ENCODE peak calls at places on chromosomes 11 and 22, in six cellular contexts. One of them, this sample, is unnamed.

GRCh38 chr11:12216100-12216499 is 105.7 kb downstream of the MICAL2 start:
- DNase-seq in neuronal stem cell: no peak
- DNase-seq in left ventricle myocardium inferior: no peak
- DNase-seq in adrenal gland: no peak
- DNase-seq in sigmoid colon: no peak
- DNase-seq in NT2/D1: no peak
- DNase-seq in this sample: no peak

GRCh38 chr11:134347441-134347840 is 15.7 kb downstream of the GLB1L2 start:
- DNase-seq in neuronal stem cell: no peak
- DNase-seq in left ventricle myocardium inferior: no peak
- DNase-seq in adrenal gland: no peak
- DNase-seq in sigmoid colon: no peak
- DNase-seq in NT2/D1: no peak
- DNase-seq in this sample: no peak

GRCh38 chr11:12441081-12441801 is 63.9 kb downstream of the PARVA start:
- DNase-seq in neuronal stem cell: no peak
- DNase-seq in left ventricle myocardium inferior: no peak
- DNase-seq in adrenal gland: no peak
- DNase-seq in sigmoid colon: no peak
- DNase-seq in NT2/D1: no peak
- DNase-seq in this sample: no peak

GRCh38 chr11:118572914-118573550 is 823 bp downstream of the ARCN1 start:
- DNase-seq in neuronal stem cell: peak; percentile 11
- DNase-seq in left ventricle myocardium inferior: no peak
- DNase-seq in adrenal gland: no peak
- DNase-seq in sigmoid colon: no peak
- DNase-seq in NT2/D1: no peak
- DNase-seq in this sample: peak; percentile 28

GRCh38 chr11:110715541-110715940 is 3.3 kb upstream of the ARHGAP20 start:
- DNase-seq in neuronal stem cell: no peak
- DNase-seq in left ventricle myocardium inferior: no peak
- DNase-seq in adrenal gland: no peak
- DNase-seq in sigmoid colon: no peak
- DNase-seq in NT2/D1: no peak
- DNase-seq in this sample: no peak

GRCh38 chr11:125952973-125953372 is 7.1 kb downstream of the VSIG10L2 start:
- DNase-seq in neuronal stem cell: no peak
- DNase-seq in left ventricle myocardium inferior: peak; percentile 63
- DNase-seq in adrenal gland: no peak
- DNase-seq in sigmoid colon: peak; percentile 92
- DNase-seq in NT2/D1: no peak
- DNase-seq in this sample: no peak

GRCh38 chr11:125368757-125369156 is 127.3 kb downstream of the FEZ1 start:
- DNase-seq in neuronal stem cell: no peak
- DNase-seq in left ventricle myocardium inferior: no peak
- DNase-seq in adrenal gland: no peak
- DNase-seq in sigmoid colon: no peak
- DNase-seq in NT2/D1: no peak
- DNase-seq in this sample: no peak

GRCh38 chr11:76629133-76629852 is 41.3 kb downstream of the LRRC32 start:
- DNase-seq in neuronal stem cell: no peak
- DNase-seq in left ventricle myocardium inferior: peak; percentile 38
- DNase-seq in adrenal gland: peak; percentile 49
- DNase-seq in sigmoid colon: peak; percentile 80
- DNase-seq in NT2/D1: no peak
- DNase-seq in this sample: no peak

GRCh38 chr11:68798221-68798813 is 43.4 kb downstream of the CPT1A start:
- DNase-seq in neuronal stem cell: peak; percentile 62
- DNase-seq in left ventricle myocardium inferior: no peak
- DNase-seq in adrenal gland: no peak
- DNase-seq in sigmoid colon: no peak
- DNase-seq in NT2/D1: peak; percentile 42
- DNase-seq in this sample: no peak

GRCh38 chr22:29167032-29167911 is 38.4 kb upstream of the EMID1 start:
- DNase-seq in neuronal stem cell: no peak
- DNase-seq in left ventricle myocardium inferior: no peak
- DNase-seq in adrenal gland: no peak
- DNase-seq in sigmoid colon: peak; percentile 41
- DNase-seq in NT2/D1: no peak
- DNase-seq in this sample: peak; percentile 85

GRCh38 chr11:130571519-130571918 is 123.1 kb downstream of the ADAMTS15 start:
- DNase-seq in neuronal stem cell: no peak
- DNase-seq in left ventricle myocardium inferior: no peak
- DNase-seq in adrenal gland: no peak
- DNase-seq in sigmoid colon: no peak
- DNase-seq in NT2/D1: no peak
- DNase-seq in this sample: no peak

GRCh38 chr22:49966041-49966715 is 5.6 kb downstream of the PIM3 start:
- DNase-seq in neuronal stem cell: no peak
- DNase-seq in left ventricle myocardium inferior: no peak
- DNase-seq in adrenal gland: no peak
- DNase-seq in sigmoid colon: peak; percentile 67
- DNase-seq in NT2/D1: no peak
- DNase-seq in this sample: peak; percentile 1

GRCh38 chr22:47175761-47176359 is 413.4 kb downstream of the TBC1D22A start:
- DNase-seq in neuronal stem cell: no peak
- DNase-seq in left ventricle myocardium inferior: no peak
- DNase-seq in adrenal gland: peak; percentile 11
- DNase-seq in sigmoid colon: peak; percentile 64
- DNase-seq in NT2/D1: no peak
- DNase-seq in this sample: no peak

GRCh38 chr22:44941176-44941575 is 68.6 kb downstream of the PHF21B start:
- DNase-seq in neuronal stem cell: no peak
- DNase-seq in left ventricle myocardium inferior: no peak
- DNase-seq in adrenal gland: no peak
- DNase-seq in sigmoid colon: no peak
- DNase-seq in NT2/D1: no peak
- DNase-seq in this sample: no peak

GRCh38 chr11:76823481-76824028 is 37.2 kb upstream of the ACER3 start:
- DNase-seq in neuronal stem cell: no peak
- DNase-seq in left ventricle myocardium inferior: no peak
- DNase-seq in adrenal gland: no peak
- DNase-seq in sigmoid colon: no peak
- DNase-seq in NT2/D1: no peak
- DNase-seq in this sample: no peak

GRCh38 chr11:32343325-32344008 is 91.9 kb downstream of the WT1 start:
- DNase-seq in neuronal stem cell: no peak
- DNase-seq in left ventricle myocardium inferior: no peak
- DNase-seq in adrenal gland: no peak
- DNase-seq in sigmoid colon: no peak
- DNase-seq in NT2/D1: no peak
- DNase-seq in this sample: peak; percentile 45

GRCh38 chr11:113778111-113778910 is 1.3 kb upstream of the CLDN25 start:
- DNase-seq in neuronal stem cell: no peak
- DNase-seq in left ventricle myocardium inferior: no peak
- DNase-seq in adrenal gland: peak; percentile 70
- DNase-seq in sigmoid colon: no peak
- DNase-seq in NT2/D1: no peak
- DNase-seq in this sample: no peak

GRCh38 chr11:82174610-82175009 is 559.1 kb downstream of the FAM181B start:
- DNase-seq in neuronal stem cell: no peak
- DNase-seq in left ventricle myocardium inferior: no peak
- DNase-seq in adrenal gland: no peak
- DNase-seq in sigmoid colon: no peak
- DNase-seq in NT2/D1: peak; percentile 8
- DNase-seq in this sample: no peak

GRCh38 chr22:36744791-36745190 is 31.1 kb downstream of the IFT27 start:
- DNase-seq in neuronal stem cell: no peak
- DNase-seq in left ventricle myocardium inferior: no peak
- DNase-seq in adrenal gland: no peak
- DNase-seq in sigmoid colon: peak; percentile 25
- DNase-seq in NT2/D1: no peak
- DNase-seq in this sample: no peak

GRCh38 chr11:111983187-111983986 is 41.8 kb upstream of the DLAT start:
- DNase-seq in neuronal stem cell: peak; percentile 67
- DNase-seq in left ventricle myocardium inferior: no peak
- DNase-seq in adrenal gland: no peak
- DNase-seq in sigmoid colon: no peak
- DNase-seq in NT2/D1: peak; percentile 80
- DNase-seq in this sample: no peak

GRCh38 chr11:94219771-94220170 is 84.6 kb upstream of the IZUMO1R start:
- DNase-seq in neuronal stem cell: no peak
- DNase-seq in left ventricle myocardium inferior: no peak
- DNase-seq in adrenal gland: no peak
- DNase-seq in sigmoid colon: no peak
- DNase-seq in NT2/D1: no peak
- DNase-seq in this sample: no peak

GRCh38 chr22:49021926-49022815 is 805.5 kb downstream of the BRD1 start:
- DNase-seq in neuronal stem cell: no peak
- DNase-seq in left ventricle myocardium inferior: peak; percentile 3
- DNase-seq in adrenal gland: peak; percentile 3
- DNase-seq in sigmoid colon: peak; percentile 59
- DNase-seq in NT2/D1: no peak
- DNase-seq in this sample: no peak

GRCh38 chr11:8033312-8033715 is 46.2 kb downstream of the EIF3F start:
- DNase-seq in neuronal stem cell: peak; percentile 73
- DNase-seq in left ventricle myocardium inferior: peak; percentile 78
- DNase-seq in adrenal gland: peak; percentile 87
- DNase-seq in sigmoid colon: peak; percentile 92
- DNase-seq in NT2/D1: peak; percentile 63
- DNase-seq in this sample: peak; percentile 71

GRCh38 chr22:20566420-20567260 is 59.2 kb downstream of the MED15 start:
- DNase-seq in neuronal stem cell: no peak
- DNase-seq in left ventricle myocardium inferior: peak; percentile 12
- DNase-seq in adrenal gland: peak; percentile 82
- DNase-seq in sigmoid colon: peak; percentile 78
- DNase-seq in NT2/D1: no peak
- DNase-seq in this sample: no peak

GRCh38 chr11:74427377-74427776 is 29.1 kb upstream of the PGM2L1 start:
- DNase-seq in neuronal stem cell: no peak
- DNase-seq in left ventricle myocardium inferior: no peak
- DNase-seq in adrenal gland: no peak
- DNase-seq in sigmoid colon: no peak
- DNase-seq in NT2/D1: no peak
- DNase-seq in this sample: no peak
- H3K4me3 ChIP-seq in neuronal stem cell: no peak overlapping the region
- H3K4me3 ChIP-seq in left ventricle myocardium inferior: no peak overlapping the region
- H3K4me3 ChIP-seq in adrenal gland: no peak overlapping the region
- H3K4me3 ChIP-seq in sigmoid colon: no peak overlapping the region
- H3K4me3 ChIP-seq in NT2/D1: no peak overlapping the region
- H3K4me3 ChIP-seq in this sample: no peak overlapping the region

DNA sequence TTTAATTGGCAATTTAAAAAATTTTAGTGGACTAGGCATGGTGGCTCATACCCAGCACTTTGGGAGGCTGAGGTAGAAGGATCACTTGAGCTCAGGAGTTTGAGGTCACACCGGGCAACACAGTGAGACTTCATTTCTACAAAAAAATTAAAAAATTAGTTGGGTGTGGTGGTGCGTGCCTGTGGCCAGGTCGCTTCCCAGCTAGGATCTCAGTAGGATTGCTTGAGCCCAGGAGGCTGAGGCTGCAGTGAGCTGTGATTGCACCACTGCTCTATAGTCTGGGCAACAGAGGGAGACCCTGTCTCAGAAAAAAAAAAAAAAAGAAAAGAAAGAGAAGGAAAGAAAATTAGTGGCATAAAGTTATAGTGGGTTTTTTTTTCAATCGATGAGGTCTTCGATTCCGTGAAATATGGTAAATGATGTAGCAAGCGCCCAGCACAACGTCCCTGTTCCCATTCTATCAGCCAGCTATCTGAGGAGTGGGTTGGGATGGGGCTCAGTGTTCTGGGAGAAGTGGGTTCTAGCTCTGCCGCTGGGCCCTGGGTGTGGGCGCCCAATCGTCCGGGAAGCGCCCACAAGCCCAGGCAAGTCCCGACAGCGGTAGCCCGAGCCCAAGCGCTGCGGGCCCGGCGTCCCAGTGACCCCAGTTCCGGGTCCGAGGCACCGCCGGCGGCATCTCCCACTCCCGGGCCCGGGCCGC is 1.4 kb downstream of the FOSL1 start:
- DNase-seq in neuronal stem cell: no peak
- DNase-seq in left ventricle myocardium inferior: no peak
- DNase-seq in adrenal gland: no peak
- DNase-seq in sigmoid colon: no peak
- DNase-seq in NT2/D1: no peak
- DNase-seq in this sample: no peak
- H3K4me3 ChIP-seq in neuronal stem cell: no peak overlapping the region
- H3K4me3 ChIP-seq in left ventricle myocardium inferior: peak overlapping the region; percentile 79
- H3K4me3 ChIP-seq in adrenal gland: no peak overlapping the region
- H3K4me3 ChIP-seq in sigmoid colon: peak overlapping the region; percentile 15
- H3K4me3 ChIP-seq in NT2/D1: peak overlapping the region; percentile 88
- H3K4me3 ChIP-seq in this sample: no peak overlapping the region

DNA sequence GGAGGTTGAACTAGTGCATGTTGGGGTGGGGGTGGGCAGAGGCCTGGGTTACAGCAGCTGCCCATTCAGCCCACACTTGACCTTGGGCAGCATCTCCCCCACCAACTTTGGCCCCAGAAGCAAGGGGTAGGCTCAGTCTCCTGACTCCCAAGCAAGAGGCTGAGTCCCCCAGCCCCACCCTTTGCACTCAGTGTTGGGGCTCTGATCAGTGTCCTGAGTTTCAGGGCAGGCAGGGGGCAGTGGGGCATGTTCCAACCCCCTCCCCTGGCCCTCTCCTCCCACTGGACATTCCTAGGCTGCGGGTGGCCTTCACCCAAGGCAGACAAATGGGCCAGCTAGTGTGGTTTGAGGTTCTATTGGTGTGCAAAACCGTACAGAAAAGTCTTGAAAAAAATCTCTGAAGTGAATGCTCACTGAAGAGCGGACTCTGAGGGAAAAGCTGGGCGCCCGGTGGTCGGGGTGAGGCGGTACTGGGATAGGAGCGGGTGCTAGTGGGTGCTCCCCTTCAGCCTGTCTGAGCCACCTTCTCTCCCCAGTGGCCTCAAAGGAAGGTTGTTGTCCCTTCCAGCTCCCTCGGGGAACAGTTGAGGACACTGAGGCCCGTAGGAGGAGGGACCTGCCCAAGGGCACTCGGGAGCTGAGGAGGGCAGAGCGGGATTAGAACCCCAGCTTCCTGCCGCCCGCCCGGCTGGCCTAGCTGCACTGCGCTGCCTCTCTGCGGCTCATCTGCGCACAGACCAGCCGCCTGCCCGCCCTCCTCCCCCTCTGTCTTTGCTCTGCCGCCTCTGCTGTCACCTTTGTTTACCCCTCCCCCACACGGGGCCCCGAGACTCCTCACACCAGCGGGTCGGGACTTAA is 4.0 kb downstream of the KCNC1 start:
- DNase-seq in neuronal stem cell: peak; percentile 50
- DNase-seq in left ventricle myocardium inferior: no peak
- DNase-seq in adrenal gland: no peak
- DNase-seq in sigmoid colon: peak; percentile 49
- DNase-seq in NT2/D1: no peak
- DNase-seq in this sample: no peak
- H3K4me3 ChIP-seq in neuronal stem cell: peak overlapping the region; percentile 36
- H3K4me3 ChIP-seq in left ventricle myocardium inferior: no peak overlapping the region
- H3K4me3 ChIP-seq in adrenal gland: no peak overlapping the region
- H3K4me3 ChIP-seq in sigmoid colon: no peak overlapping the region
- H3K4me3 ChIP-seq in NT2/D1: no peak overlapping the region
- H3K4me3 ChIP-seq in this sample: no peak overlapping the region

DNA sequence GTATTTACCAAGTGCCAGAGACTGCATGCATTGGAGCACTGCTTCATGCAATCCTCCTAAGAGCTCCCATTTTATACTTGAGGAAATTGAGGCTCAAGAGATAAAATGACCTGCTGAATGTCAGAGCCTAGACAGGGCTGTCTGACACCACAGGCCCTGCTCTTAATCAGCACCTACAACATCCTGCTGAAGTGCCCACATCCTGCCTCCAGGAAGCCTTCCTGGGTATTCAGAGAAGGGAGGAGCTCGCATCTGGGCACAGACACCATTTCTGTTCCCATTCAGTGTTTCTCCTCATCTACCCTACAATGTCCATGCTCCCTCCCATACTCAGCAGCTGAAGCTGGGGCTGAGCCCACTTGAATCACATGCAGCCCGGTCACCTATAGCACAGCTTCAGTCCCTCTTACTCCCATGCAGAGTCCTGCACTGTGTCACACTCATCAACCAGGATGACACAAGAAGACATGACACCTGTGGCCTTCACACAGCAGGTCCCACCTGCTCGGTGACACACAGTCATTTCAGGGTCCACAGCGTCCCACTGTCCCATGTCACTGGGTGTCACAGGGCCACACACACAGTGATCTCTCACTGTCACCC is 53.1 kb downstream of the PDE2A start:
- DNase-seq in neuronal stem cell: no peak
- DNase-seq in left ventricle myocardium inferior: no peak
- DNase-seq in adrenal gland: no peak
- DNase-seq in sigmoid colon: no peak
- DNase-seq in NT2/D1: no peak
- DNase-seq in this sample: no peak
- H3K4me3 ChIP-seq in neuronal stem cell: peak overlapping the region; percentile 38
- H3K4me3 ChIP-seq in left ventricle myocardium inferior: no peak overlapping the region
- H3K4me3 ChIP-seq in adrenal gland: no peak overlapping the region
- H3K4me3 ChIP-seq in sigmoid colon: no peak overlapping the region
- H3K4me3 ChIP-seq in NT2/D1: no peak overlapping the region
- H3K4me3 ChIP-seq in this sample: no peak overlapping the region

This sample was measured in MM.1S.